ENCODE peak calls at places on chromosomes 6 and 20, in nine cellular contexts. J, N, F, U, A, O, L, Z and P are unnamed samples.

GRCh38 chr20:1331801-1332453 is 3.0 kb upstream of the SDCBP2 start:
- DNase-seq in J (no peak), N (no peak), F (no peak), U (no peak), A (no peak), O (no peak), L (peak; percentile 35), Z (no peak), P (no peak)

GRCh38 chr6:155077784-155078183 is 82.7 kb downstream of the TIAM2 start:
- DNase-seq in J (no peak), N (no peak), F (no peak), U (no peak), A (no peak), O (no peak), L (no peak), Z (no peak), P (no peak)

GRCh38 chr6:11682525-11682924 is 96.1 kb downstream of the ADTRP start:
- DNase-seq in J (no peak), N (no peak), F (no peak), U (no peak), A (no peak), O (no peak), L (no peak), Z (no peak), P (no peak)

GRCh38 chr6:89144358-89145041 is 1.4 kb upstream of the PM20D2 start:
- DNase-seq in J (no peak), N (no peak), F (no peak), U (no peak), A (no peak), O (no peak), L (no peak), Z (no peak), P (no peak)

GRCh38 chr6:144659202-144659731 is 374.1 kb downstream of the UTRN start:
- DNase-seq in J (no peak), N (no peak), F (no peak), U (no peak), A (no peak), O (no peak), L (peak; percentile 51), Z (no peak), P (no peak)

GRCh38 chr6:48641544-48641943 is 530.5 kb upstream of the PTCHD4 start:
- DNase-seq in J (no peak), N (no peak), F (no peak), U (no peak), A (no peak), O (no peak), L (peak; percentile 51), Z (no peak), P (no peak)

GRCh38 chr6:149749594-149750135 is at the start of gene PCMT1:
- DNase-seq in J (peak; percentile 88), N (peak; percentile 92), F (peak; percentile 87), U (peak; percentile 94), A (peak; percentile 95), O (peak; percentile 96), L (peak; percentile 94), Z (peak; percentile 97), P (peak; percentile 95)

GRCh38 chr6:130981409-130981808 is 81.6 kb downstream of the EPB41L2 start:
- DNase-seq in J (no peak), N (no peak), F (no peak), U (no peak), A (no peak), O (no peak), L (no peak), Z (no peak), P (no peak)

GRCh38 chr6:145148392-145149175 is 586.7 kb downstream of the EPM2A start:
- DNase-seq in J (no peak), N (no peak), F (no peak), U (no peak), A (peak; percentile 66), O (no peak), L (peak; percentile 52), Z (no peak), P (no peak)

GRCh38 chr20:6075428-6076219 is 21.8 kb upstream of the LRRN4 start:
- DNase-seq in J (no peak), N (peak; percentile 43), F (no peak), U (no peak), A (no peak), O (no peak), L (no peak), Z (no peak), P (no peak)

GRCh38 chr20:25206063-25206403 is 10.5 kb downstream of the ENTPD6 start:
- DNase-seq in J (no peak), N (no peak), F (no peak), U (no peak), A (no peak), O (no peak), L (no peak), Z (no peak), P (no peak)

GRCh38 chr6:138590796-138591709 is 91.8 kb upstream of the NHSL1 start:
- DNase-seq in J (peak; percentile 16), N (no peak), F (peak; percentile 46), U (no peak), A (no peak), O (no peak), L (peak; percentile 67), Z (peak; percentile 30), P (no peak)

GRCh38 chr20:37574199-37574890 is 46.7 kb upstream of the BLCAP start:
- DNase-seq in J (no peak), N (no peak), F (no peak), U (no peak), A (no peak), O (no peak), L (no peak), Z (no peak), P (no peak)

GRCh38 chr20:49567421-49568256 is at the start of gene PTGIS:
- DNase-seq in J (no peak), N (no peak), F (no peak), U (peak; percentile 69), A (no peak), O (no peak), L (no peak), Z (no peak), P (no peak)
- H3K9me3 ChIP-seq in J (no peaks in the 10 kb centered on the region), N (no peaks in the 10 kb centered on the region), F (no peaks in the 10 kb centered on the region), U (no peaks in the 10 kb centered on the region), A (no peaks in the 10 kb centered on the region), O (no peaks in the 10 kb centered on the region), L (no peaks in the 10 kb centered on the region), Z (no peaks in the 10 kb centered on the region), P (no peaks in the 10 kb centered on the region)

DNA sequence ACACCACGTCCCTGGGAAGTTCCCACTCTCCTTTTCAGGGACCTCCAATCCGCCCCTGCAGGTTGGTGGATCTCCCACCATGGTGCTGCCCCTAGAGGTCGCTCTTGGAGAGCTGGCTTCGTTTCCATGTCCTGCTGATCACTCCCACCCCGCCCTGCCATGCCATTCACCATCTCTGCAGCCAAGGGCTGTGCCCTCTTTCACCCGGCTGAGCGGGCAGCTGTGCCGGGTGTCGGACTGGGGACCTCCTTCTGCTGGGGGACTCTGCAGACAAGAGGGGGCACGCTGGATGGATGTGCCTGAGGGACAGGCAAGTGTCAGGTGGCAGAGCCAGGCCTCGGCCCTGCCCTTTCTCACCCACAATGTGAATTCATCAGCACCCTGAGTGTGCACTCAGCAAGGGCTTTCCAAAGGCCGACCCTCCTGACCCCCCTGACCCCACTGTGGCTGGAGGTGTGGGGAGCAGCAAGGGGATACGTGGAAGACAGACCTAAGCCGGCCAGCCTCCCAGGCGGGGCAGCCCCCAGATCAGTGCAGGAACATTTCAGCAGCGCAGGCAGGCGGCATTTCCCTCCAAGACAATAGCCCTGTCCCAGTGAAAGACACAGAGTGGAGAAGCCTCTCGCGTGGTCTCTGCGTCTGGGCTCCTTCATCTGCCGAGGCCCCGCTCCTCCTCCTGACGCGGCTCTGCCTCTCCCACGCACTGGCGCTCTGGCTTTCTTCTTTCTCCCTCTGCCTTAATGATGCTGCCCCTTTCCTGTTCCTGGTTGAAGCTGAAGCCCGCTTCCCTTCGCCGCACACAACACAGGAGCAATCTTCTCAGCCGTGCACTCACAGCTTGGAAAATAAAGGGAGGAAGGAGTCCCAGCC is 347.2 kb downstream of the CDH4 start:
- DNase-seq in J (no peak), N (no peak), F (no peak), U (no peak), A (no peak), O (no peak), L (no peak), Z (no peak), P (no peak)
- H3K9me3 ChIP-seq in J (no peaks in the 10 kb centered on the region), N (peaks cover 42% of the 10 kb centered on the region), F (no peaks in the 10 kb centered on the region), U (peaks cover 12% of the 10 kb centered on the region), A (no peaks in the 10 kb centered on the region), O (no peaks in the 10 kb centered on the region), L (peaks cover 4% of the 10 kb centered on the region), Z (no peaks in the 10 kb centered on the region), P (no peaks in the 10 kb centered on the region)

GRCh38 chr20:41598719-41599118 is 19.5 kb downstream of the CHD6 start:
- DNase-seq in J (no peak), N (no peak), F (no peak), U (no peak), A (no peak), O (no peak), L (no peak), Z (no peak), P (no peak)

GRCh38 chr20:41601742-41602141 is 16.4 kb downstream of the CHD6 start:
- DNase-seq in J (no peak), N (no peak), F (no peak), U (no peak), A (no peak), O (no peak), L (no peak), Z (no peak), P (no peak)

GRCh38 chr20:41604002-41604401 is 14.2 kb downstream of the CHD6 start:
- DNase-seq in J (no peak), N (no peak), F (no peak), U (no peak), A (no peak), O (no peak), L (no peak), Z (no peak), P (no peak)

GRCh38 chr20:41600926-41601631 is 17.1 kb downstream of the CHD6 start:
- DNase-seq in J (no peak), N (no peak), F (no peak), U (no peak), A (no peak), O (no peak), L (no peak), Z (no peak), P (no peak)

DNA sequence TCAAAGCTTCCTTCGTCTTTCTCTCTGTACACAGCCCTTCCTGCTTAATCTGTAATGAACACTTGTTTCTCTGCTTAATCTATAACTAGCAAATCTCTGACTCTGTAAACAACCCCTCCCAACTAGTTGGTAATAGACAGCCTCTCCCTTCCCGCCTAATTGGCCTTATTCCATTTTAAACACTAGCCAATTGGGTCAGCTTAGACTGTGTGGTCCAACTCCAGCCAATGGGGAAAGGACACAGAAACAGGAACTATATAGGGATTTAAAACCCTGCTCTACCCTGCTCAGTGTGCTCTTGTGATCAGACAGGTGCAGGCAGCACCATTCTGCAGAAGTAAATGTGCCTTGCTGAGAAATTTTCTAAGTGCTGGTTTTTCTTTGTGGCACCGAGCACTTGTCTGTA is 18.5 kb downstream of the CHD6 start:
- DNase-seq in J (no peak), N (no peak), F (no peak), U (no peak), A (no peak), O (no peak), L (no peak), Z (no peak), P (no peak)
- H3K9me3 ChIP-seq in J (peaks cover 45% of the 10 kb centered on the region), N (peaks cover 53% of the 10 kb centered on the region), F (no peaks in the 10 kb centered on the region), U (peaks cover 7% of the 10 kb centered on the region), A (peaks cover 31% of the 10 kb centered on the region), O (peaks cover 43% of the 10 kb centered on the region), L (peaks cover 26% of the 10 kb centered on the region), Z (peaks cover 17% of the 10 kb centered on the region), P (peaks cover 13% of the 10 kb centered on the region)

DNA sequence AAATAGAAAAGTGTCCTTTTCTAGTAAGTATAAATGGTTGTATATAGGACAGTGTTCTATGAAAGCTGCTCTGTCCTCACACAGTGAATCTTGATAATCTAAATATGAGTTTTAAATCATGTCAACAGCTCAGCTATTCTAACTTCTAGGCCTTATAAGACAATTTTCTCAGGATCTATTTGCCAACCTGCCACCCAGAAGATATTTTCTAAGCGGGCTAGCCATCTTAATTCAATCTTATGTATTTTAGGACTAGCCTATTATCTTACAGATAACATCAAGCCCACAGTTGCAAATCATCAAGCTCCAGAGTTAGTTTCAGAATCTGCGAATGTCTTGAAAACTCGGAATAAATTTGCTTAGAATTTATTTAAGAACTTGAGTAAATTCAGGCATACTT is 2.3 kb downstream of the SIM1 start:
- DNase-seq in J (no peak), N (no peak), F (no peak), U (no peak), A (no peak), O (no peak), L (no peak), Z (no peak), P (no peak)
- H3K9me3 ChIP-seq in J (no peaks in the 10 kb centered on the region), N (no peaks in the 10 kb centered on the region), F (no peaks in the 10 kb centered on the region), U (no peaks in the 10 kb centered on the region), A (no peaks in the 10 kb centered on the region), O (no peaks in the 10 kb centered on the region), L (no peaks in the 10 kb centered on the region), Z (no peaks in the 10 kb centered on the region), P (peaks cover 28% of the 10 kb centered on the region)